ENCODE peak calls at places on chromosome 20, in nine cellular contexts. G is fibroblast of mammary gland, I is HL-60, B is neural progenitor cell, A is cardiac muscle cell, U is tibial nerve, H is Peyer's patch, Z is lung, K is cardiac fibroblast. R is an unnamed sample.
A peak's percentile ranks its signal among the peaks of the same experiment; 100 is the strongest.

GRCh38 chr20:32159766-32160221 is 47.7 kb downstream of the PLAGL2 start:
- DNase-seq in K (no peak), B (no peak), Z (no peak), A (no peak), U (no peak), H (no peak), I (no peak), G (no peak), R (no peak)

GRCh38 chr20:844473-845225 is 11.1 kb downstream of the FAM110A start:
- DNase-seq in Z (peak; percentile 96), U (peak; percentile 63), K (peak; percentile 91), I (peak; percentile 7), G (peak; percentile 83), B (peak; percentile 98), H (peak; percentile 98), A (peak; percentile 97), R (no peak)

GRCh38 chr20:57650266-57650665 is 30.0 kb upstream of the ZBP1 start:
- DNase-seq in Z (no peak), B (no peak), G (no peak), U (no peak), H (no peak), I (no peak), A (no peak), K (no peak), R (no peak)

GRCh38 chr20:137668-138131 is 4.7 kb upstream of the DEFB126 start:
- DNase-seq in B (no peak), A (no peak), Z (no peak), H (no peak), U (no peak), G (peak; percentile 6), K (peak; percentile 1), I (peak; percentile 2), R (no peak)

GRCh38 chr20:57746832-57747404 is 37.1 kb upstream of the PMEPA1 start:
- DNase-seq in B (no peak), Z (no peak), H (no peak), K (no peak), I (no peak), G (no peak), U (no peak), A (no peak), R (no peak)

GRCh38 chr20:17385798-17386197 is 145.4 kb downstream of the BFSP1 start:
- DNase-seq in I (no peak), K (no peak), U (no peak), H (no peak), Z (no peak), A (no peak), B (no peak), G (no peak), R (no peak)

GRCh38 chr20:32463642-32464400 is 105.7 kb downstream of the ASXL1 start:
- DNase-seq in U (no peak), I (no peak), A (peak; percentile 34), Z (no peak), K (no peak), B (peak; percentile 48), G (no peak), H (peak; percentile 83), R (no peak)

GRCh38 chr20:32111763-32112162 is 2.2 kb downstream of the TM9SF4 start:
- DNase-seq in G (no peak), K (no peak), Z (no peak), H (no peak), I (peak; percentile 75), U (no peak), A (no peak), B (no peak), R (no peak)

GRCh38 chr20:38304845-38305447 is 990 bp downstream of the BPI start:
- DNase-seq in I (peak; percentile 94), B (peak; percentile 36), K (peak; percentile 47), U (no peak), Z (peak; percentile 44), A (peak; percentile 6), H (peak; percentile 49), G (peak; percentile 44), R (no peak)

GRCh38 chr20:37406010-37406998 is 60.4 kb downstream of the SRC start:
- DNase-seq in U (no peak), G (no peak), B (peak; percentile 85), I (peak; percentile 18), K (peak; percentile 27), A (peak; percentile 64), Z (no peak), H (peak; percentile 61), R (no peak)

GRCh38 chr20:59515013-59515905 is 89.1 kb upstream of the PHACTR3 start:
- DNase-seq in G (peak; percentile 52), H (peak; percentile 75), Z (peak; percentile 61), K (peak; percentile 57), U (no peak), A (peak; percentile 90), B (peak; percentile 92), I (peak; percentile 32), R (peak; percentile 4)

GRCh38 chr20:62079166-62079565 is 13.5 kb upstream of the TAF4 start:
- DNase-seq in H (no peak), K (no peak), A (no peak), G (no peak), U (no peak), B (no peak), I (no peak), Z (no peak), R (no peak)

GRCh38 chr20:63881451-63882226 is 13.3 kb upstream of the DNAJC5 start:
- DNase-seq in Z (no peak), H (no peak), I (no peak), B (peak; percentile 36), U (no peak), G (no peak), A (no peak), K (no peak), R (no peak)

GRCh38 chr20:2834401-2834800 is 6.1 kb downstream of the PCED1A start:
- DNase-seq in H (no peak), A (no peak), I (no peak), K (no peak), Z (no peak), G (no peak), U (no peak), B (no peak), R (no peak)
- H3K4me3 ChIP-seq in H (no peak overlapping the region), A (no peak overlapping the region), I (no peak overlapping the region), K (no peak overlapping the region), Z (no peak overlapping the region), G (no peak overlapping the region), U (no peak overlapping the region), B (no peak overlapping the region), R (no peak overlapping the region)

DNA sequence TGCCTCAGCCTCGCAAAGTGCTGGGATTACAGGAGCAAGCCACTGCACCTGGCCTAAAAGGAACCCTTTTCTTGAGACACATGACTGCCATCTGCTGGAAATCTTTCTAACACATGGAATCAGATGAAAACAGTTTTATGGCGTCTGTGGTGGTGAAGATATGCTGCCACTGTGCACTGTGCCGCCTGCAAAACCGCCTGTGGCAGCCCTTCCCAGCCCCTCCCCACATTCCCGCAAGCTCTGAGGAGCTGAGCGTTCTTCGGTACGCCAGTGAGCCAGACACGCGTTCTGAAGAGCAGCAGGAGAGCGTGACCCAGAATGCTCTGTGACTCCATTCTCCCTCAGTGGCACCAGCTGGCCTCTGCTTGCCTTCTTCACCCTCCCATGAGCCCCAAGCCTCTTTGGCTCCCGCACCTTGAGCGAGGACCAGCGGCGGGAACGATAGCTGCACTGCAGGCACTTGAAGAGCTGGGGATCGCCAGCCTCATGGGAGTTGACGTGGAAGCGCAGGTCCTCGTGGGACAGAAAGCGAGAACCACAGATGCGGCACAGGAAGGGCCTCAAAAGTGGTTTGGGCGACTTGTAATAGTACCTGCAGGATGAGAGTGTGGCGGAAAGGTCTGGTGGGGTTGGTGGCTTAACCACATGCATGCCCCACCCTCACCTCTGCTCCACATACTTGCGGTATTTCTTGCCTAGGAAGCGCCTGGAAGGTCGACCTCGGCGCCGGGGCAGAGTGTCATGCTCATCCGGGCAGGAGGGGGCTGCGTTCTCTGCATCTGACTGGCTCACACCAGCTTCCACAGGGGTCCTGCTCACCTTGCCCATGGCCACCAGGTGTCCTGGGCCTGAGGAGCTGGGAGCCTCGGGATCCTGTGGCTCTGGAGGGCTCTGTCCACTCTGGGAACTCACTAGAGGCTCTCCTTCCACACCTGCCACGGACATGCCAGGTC is 8.7 kb downstream of the ZNF335 start:
- DNase-seq in I (no peak), B (peak; percentile 67), K (peak; percentile 58), U (no peak), A (peak; percentile 47), H (no peak), G (peak; percentile 59), Z (no peak), R (no peak)
- TF ChIP-seq CTCF in I (no peak), B (peak; percentile 51), K (no peak), U (no peak), A (peak; percentile 16), H (peak; percentile 61), G (peak; percentile 34), Z (no peak), R (peak; percentile 33)

GRCh38 chr20:47360489-47361267 is 4.2 kb upstream of the ZMYND8 start:
- DNase-seq in Z (peak; percentile 74), A (peak; percentile 93), I (peak; percentile 46), H (peak; percentile 81), K (peak; percentile 94), B (peak; percentile 94), G (peak; percentile 92), U (peak; percentile 78), R (peak; percentile 59)

GRCh38 chr20:47358052-47358671 is 1.7 kb upstream of the ZMYND8 start:
- DNase-seq in H (no peak), B (no peak), G (no peak), I (no peak), A (no peak), K (no peak), U (no peak), Z (no peak), R (no peak)

GRCh38 chr20:47358672-47359532 is 2.4 kb upstream of the ZMYND8 start:
- DNase-seq in G (peak; percentile 92), K (peak; percentile 94), Z (peak; percentile 90), A (peak; percentile 79), H (peak; percentile 91), B (peak; percentile 85), U (peak; percentile 72), I (peak; percentile 75), R (peak; percentile 96)

GRCh38 chr20:47360207-47360488 is 3.6 kb upstream of the ZMYND8 start:
- DNase-seq in G (peak; percentile 84), A (no peak), I (peak; percentile 62), U (no peak), H (peak; percentile 65), Z (peak; percentile 57), B (no peak), K (peak; percentile 87), R (no peak)

DNA sequence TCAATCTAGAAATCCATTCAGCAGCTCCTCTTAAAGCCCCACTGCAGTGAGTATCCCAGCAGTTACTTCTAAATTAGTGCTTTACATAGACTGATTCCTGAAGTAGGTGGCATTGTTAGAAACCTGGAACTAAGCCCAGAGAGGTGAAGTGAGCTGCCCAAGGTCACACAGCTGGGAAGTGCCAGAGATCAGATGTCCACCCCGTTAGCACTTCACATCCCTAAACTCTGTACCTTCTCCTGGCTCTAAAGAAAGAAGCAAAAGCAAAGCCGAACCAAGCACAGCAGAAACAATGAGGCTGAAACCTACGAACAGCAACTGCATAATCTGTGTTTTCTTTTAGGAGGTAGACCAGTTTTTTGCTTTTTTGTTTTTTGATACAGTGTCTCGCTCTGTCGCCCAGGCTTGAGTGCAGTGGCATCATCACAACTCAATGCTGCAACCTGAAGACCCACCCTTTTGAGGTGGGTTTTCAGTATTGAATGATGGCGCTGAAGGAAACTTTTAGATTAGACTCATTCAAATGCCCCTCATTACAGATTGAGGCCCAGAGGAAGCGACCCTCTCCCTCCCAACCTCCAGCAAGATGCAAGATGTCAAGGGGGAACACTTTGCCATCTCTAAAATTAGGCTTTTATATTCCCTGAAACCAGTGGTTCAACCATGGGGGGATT is 3.2 kb upstream of the ZMYND8 start:
- DNase-seq in U (no peak), B (no peak), I (no peak), H (no peak), G (no peak), K (no peak), Z (no peak), A (no peak), R (no peak)
- H3K4me3 ChIP-seq in U (no peak overlapping the region), B (peak overlapping the region; percentile 43), I (no peak overlapping the region), H (no peak overlapping the region), G (no peak overlapping the region), K (no peak overlapping the region), Z (no peak overlapping the region), A (no peak overlapping the region), R (no peak overlapping the region)

GRCh38 chr20:25000268-25000801 is 7.8 kb upstream of the APMAP start:
- DNase-seq in H (peak; percentile 67), I (no peak), K (peak; percentile 95), G (peak; percentile 94), B (no peak), U (peak; percentile 68), A (no peak), Z (peak; percentile 78), R (peak; percentile 88)
- TF ChIP-seq CTCF in H (no peak), I (no peak), K (peak; percentile 28), G (no peak), B (no peak), U (no peak), A (peak; percentile 3), Z (no peak), R (peak; percentile 22)

R was measured in AG09309.